ENCODE peak calls at places on chromosomes 4 and X, in ten cellular contexts. W, F, O, B, J, U, L, C, X and S are unnamed samples.

GRCh38 chr4:122476126-122476525 is 19.6 kb upstream of the IL2 start:
- DNase-seq in B (no peak), W (no peak), X (no peak), J (no peak), L (no peak), F (no peak), O (no peak), U (no peak), C (no peak), S (no peak)

GRCh38 chrX:65035451-65035779 is 59.2 kb upstream of the ZC4H2 start:
- DNase-seq in J (peak), X (no peak), W (peak), L (peak), O (no peak), U (no peak), C (no peak), B (peak), F (no peak), S (no peak)

GRCh38 chr4:64882311-64883086 is 473.2 kb upstream of the TECRL start:
- DNase-seq in J (no peak), O (no peak), U (no peak), B (no peak), L (no peak), X (no peak), C (no peak), W (no peak), F (no peak), S (no peak)

GRCh38 chr4:148034821-148035220 is 302.9 kb downstream of the ARHGAP10 start:
- DNase-seq in L (no peak), O (no peak), W (no peak), B (no peak), F (no peak), C (no peak), U (no peak), X (no peak), J (no peak), S (no peak)

GRCh38 chrX:153370293-153371055 is 30.7 kb downstream of the PNMA6E start:
- DNase-seq in W (no peak), B (no peak), X (no peak), U (no peak), F (no peak), J (no peak), O (no peak), L (no peak), C (no peak), S (no peak)

GRCh38 chr4:11632015-11632414 is 203.3 kb upstream of the HS3ST1 start:
- DNase-seq in B (no peak), F (no peak), U (no peak), X (no peak), W (no peak), O (no peak), C (no peak), L (no peak), J (no peak), S (no peak)

GRCh38 chr4:141099326-141099725 is 33.9 kb downstream of the RNF150 start:
- DNase-seq in B (peak), L (peak), W (no peak), F (no peak), U (no peak), J (no peak), C (no peak), O (no peak), X (no peak), S (no peak)

GRCh38 chr4:156473175-156473574 is 498.4 kb downstream of the PDGFC start:
- DNase-seq in C (no peak), B (peak), F (no peak), X (no peak), U (no peak), L (no peak), J (no peak), O (no peak), W (no peak), S (no peak)

GRCh38 chr4:8908206-8908893 is 36.7 kb upstream of the HMX1 start:
- DNase-seq in J (peak), X (no peak), C (no peak), L (no peak), W (no peak), O (peak), F (no peak), B (no peak), U (no peak), S (no peak)

GRCh38 chr4:8571702-8572685 is 8.2 kb upstream of the GPR78 start:
- DNase-seq in O (no peak), B (no peak), U (no peak), J (no peak), C (no peak), W (no peak), F (no peak), L (no peak), X (no peak), S (no peak)

GRCh38 chrX:2413969-2414368 is 86.8 kb downstream of the DHRSX start:
- DNase-seq in O (no peak), U (no peak), L (no peak), F (no peak), B (no peak), X (no peak), C (no peak), W (no peak), J (no peak), S (no peak)

GRCh38 chrX:109862386-109862910 is 129.4 kb upstream of the ACSL4 start:
- DNase-seq in B (no peak), J (no peak), U (no peak), O (no peak), L (peak), W (no peak), C (no peak), X (no peak), F (no peak), S (no peak)

GRCh38 chrX:45771114-45771513 is 570.4 kb upstream of the DIPK2B start:
- DNase-seq in B (peak), O (no peak), C (no peak), U (no peak), L (peak), W (no peak), J (peak), F (no peak), X (no peak), S (no peak)

GRCh38 chrX:130770615-130771014 is 132.4 kb downstream of the ENOX2 start:
- DNase-seq in F (no peak), B (peak), X (no peak), O (no peak), L (peak), W (no peak), C (no peak), J (no peak), U (no peak), S (no peak)

GRCh38 chr4:118894034-118894433 is 5.4 kb downstream of the SYNPO2 start:
- DNase-seq in W (no peak), O (no peak), C (no peak), B (no peak), X (no peak), U (no peak), L (no peak), F (no peak), J (no peak), S (no peak)

GRCh38 chrX:48509245-48509590 is 426 bp downstream of the PORCN start:
- DNase-seq in B (no peak), J (no peak), U (no peak), O (no peak), L (no peak), W (no peak), X (no peak), F (no peak), C (no peak), S (no peak)

GRCh38 chrX:153601511-153602110 is 2.7 kb upstream of the CCNQ start:
- DNase-seq in F (no peak), B (no peak), J (no peak), X (no peak), L (no peak), C (no peak), W (no peak), O (no peak), U (no peak), S (no peak)

GRCh38 chrX:30659421-30659820 is 6.2 kb downstream of the GK start:
- DNase-seq in J (no peak), L (peak), F (no peak), X (no peak), C (no peak), O (no peak), U (peak), W (no peak), B (peak), S (no peak)

GRCh38 chrX:17020371-17020770 is 73.9 kb downstream of the REPS2 start:
- DNase-seq in X (no peak), F (no peak), O (no peak), B (peak), C (no peak), J (no peak), L (no peak), U (no peak), W (no peak), S (no peak)

GRCh38 chr4:143016171-143016570 is 168.5 kb upstream of the USP38 start:
- DNase-seq in L (no peak), W (no peak), X (no peak), C (no peak), O (no peak), F (no peak), J (no peak), B (no peak), U (no peak), S (no peak)

GRCh38 chr4:183563874-183564273 is 59.0 kb downstream of the ING2 start:
- DNase-seq in W (no peak), B (no peak), F (peak), X (no peak), C (no peak), U (no peak), O (no peak), L (peak), J (peak), S (peak)

GRCh38 chr4:12724520-12724919 is 759.6 kb downstream of the RAB28 start:
- DNase-seq in C (no peak), F (no peak), W (no peak), U (no peak), X (no peak), J (no peak), B (no peak), O (no peak), L (no peak), S (no peak)

GRCh38 chr4:15147709-15148651 is 145.7 kb downstream of the CPEB2 start:
- DNase-seq in U (no peak), W (no peak), C (no peak), O (no peak), L (no peak), J (no peak), F (peak), B (no peak), X (no peak), S (peak)

GRCh38 chr4:188624370-188624769 is 485.1 kb downstream of the TRIML1 start:
- DNase-seq in W (no peak), J (no peak), X (no peak), U (no peak), F (no peak), O (no peak), L (no peak), C (no peak), B (no peak), S (no peak)

GRCh38 chr4:114108869-114109268 is 129.4 kb upstream of the ARSJ start:
- DNase-seq in C (no peak), B (no peak), X (no peak), L (peak), O (no peak), J (no peak), W (no peak), U (no peak), F (no peak), S (no peak)